ENCODE peak calls at places on chromosomes 12 and 14, in four cellular contexts. H is keratinocyte; F is stimulated activated CD4-positive, alpha-beta T cell treated with anti-CD3 and anti-CD28 coated beads, Interleukin-2, amount 100 ng/mL, for 48 hours; W is neural progenitor cell. C is an unnamed sample.

GRCh38 chr14:21069388-21070082 is 569 bp upstream of the ARHGEF40 start:
- DNase-seq in W (peak), H (no peak), F (no peak), C (peak)

GRCh38 chr14:72907886-72908285 is 14.0 kb upstream of the DPF3 start:
- DNase-seq in W (no peak), H (no peak), F (no peak), C (no peak)

GRCh38 chr12:108837680-108838079 is 19.7 kb downstream of the SSH1 start:
- DNase-seq in W (no peak), H (no peak), F (no peak), C (no peak)

GRCh38 chr14:24941719-24942118 is 108.2 kb downstream of the STXBP6 start:
- DNase-seq in W (no peak), H (no peak), F (no peak), C (no peak)

GRCh38 chr12:130761537-130762318 is 45.6 kb upstream of the RIMBP2 start:
- DNase-seq in H (no peak), F (peak), W (peak), C (peak)

GRCh38 chr14:91453744-91454143 is 36.1 kb upstream of the CCDC88C start:
- DNase-seq in W (no peak), F (no peak), H (no peak), C (peak)

GRCh38 chr12:99157946-99158345 is 489.6 kb upstream of the GARIN6 start:
- DNase-seq in F (no peak), W (no peak), H (no peak), C (no peak)

GRCh38 chr12:64714551-64714968 is 44.6 kb downstream of the GNS start:
- DNase-seq in H (no peak), W (no peak), F (no peak), C (peak)

GRCh38 chr14:52610187-52610586 is 57.6 kb downstream of the GPR137C start:
- DNase-seq in F (no peak), W (no peak), H (no peak), C (no peak)

GRCh38 chr14:62897057-62897456 is 148.2 kb downstream of the KCNH5 start:
- DNase-seq in W (no peak), H (no peak), F (no peak), C (no peak)

GRCh38 chr12:124094188-124094587 is 121.2 kb downstream of the ZNF664 start:
- DNase-seq in W (no peak), H (no peak), F (no peak), C (no peak)

GRCh38 chr14:81353691-81354323 is 46.3 kb downstream of the STON2 start:
- DNase-seq in W (no peak), F (no peak), H (no peak), C (no peak)

GRCh38 chr12:124737040-124737419 is 126.6 kb downstream of the SCARB1 start:
- DNase-seq in H (no peak), W (no peak), F (no peak), C (no peak)

GRCh38 chr12:111163422-111163821 is 205.5 kb downstream of the PHETA1 start:
- DNase-seq in F (no peak), W (no peak), H (no peak), C (no peak)

GRCh38 chr14:59265808-59266207 is 77.3 kb downstream of the DAAM1 start:
- DNase-seq in H (peak), F (no peak), W (no peak), C (no peak)

C was measured in HL-60.